ENCODE peak calls at places on chromosomes 13 and 19, in six cellular contexts. E, Y, Z, K, H and C are unnamed samples.

GRCh38 chr13:75258159-75258782 is 223.7 kb downstream of the TBC1D4 start:
- DNase-seq in E (no peak), Y (peak), Z (no peak), K (peak), H (no peak), C (peak)

GRCh38 chr13:57631607-57632275 is at the start of gene PCDH17:
- DNase-seq in E (peak), Y (peak), Z (no peak), K (peak), H (no peak), C (no peak)

GRCh38 chr19:18156841-18157464 is 4.0 kb downstream of the PIK3R2 start:
- DNase-seq in E (peak), Y (peak), Z (no peak), K (peak), H (no peak), C (peak)

GRCh38 chr13:75250526-75251183 is 231.3 kb downstream of the TBC1D4 start:
- DNase-seq in E (peak), Y (no peak), Z (no peak), K (peak), H (no peak), C (peak)

GRCh38 chr19:912181-913079 is 589 bp downstream of the R3HDM4 start:
- DNase-seq in E (no peak), Y (no peak), Z (no peak), K (peak), H (peak), C (no peak)

GRCh38 chr13:43360196-43360595 is 336.8 kb downstream of the DNAJC15 start:
- DNase-seq in E (no peak), Y (no peak), Z (no peak), K (no peak), H (no peak), C (no peak)

GRCh38 chr13:20191902-20192469 is 752 bp downstream of the GJB2 start:
- DNase-seq in E (no peak), Y (no peak), Z (no peak), K (no peak), H (no peak), C (peak)

GRCh38 chr19:9474975-9475374 is 23.4 kb downstream of the ZNF560 start:
- DNase-seq in E (no peak), Y (no peak), Z (no peak), K (no peak), H (no peak), C (no peak)

GRCh38 chr13:62846302-62846701 is 1430.7 kb upstream of the PCDH20 start:
- DNase-seq in E (no peak), Y (no peak), Z (no peak), K (peak), H (no peak), C (no peak)

GRCh38 chr13:43167058-43167457 is 143.7 kb downstream of the DNAJC15 start:
- DNase-seq in E (no peak), Y (no peak), Z (no peak), K (no peak), H (no peak), C (no peak)

GRCh38 chr19:13208131-13208963 is 58.1 kb downstream of the IER2 start:
- DNase-seq in E (peak), Y (no peak), Z (no peak), K (peak), H (peak), C (no peak)

GRCh38 chr13:30520571-30520970 is 54.8 kb upstream of the HMGB1 start:
- DNase-seq in E (no peak), Y (no peak), Z (no peak), K (peak), H (no peak), C (peak)

GRCh38 chr19:48145596-48146254 is 24.4 kb downstream of the LIG1 start:
- DNase-seq in E (no peak), Y (no peak), Z (no peak), K (no peak), H (no peak), C (no peak)

GRCh38 chr13:51848674-51849073 is 3.7 kb upstream of the TMEM272 start:
- DNase-seq in E (no peak), Y (no peak), Z (peak), K (no peak), H (no peak), C (no peak)

GRCh38 chr19:23273594-23274412 is 23.6 kb upstream of the ZNF724 start:
- DNase-seq in E (peak), Y (peak), Z (peak), K (peak), H (peak), C (peak)

GRCh38 chr19:30696514-30696913 is 324.3 kb downstream of the ZNF536 start:
- DNase-seq in E (no peak), Y (no peak), Z (no peak), K (no peak), H (no peak), C (no peak)

GRCh38 chr19:1648156-1648925 is 4.1 kb downstream of the TCF3 start:
- DNase-seq in E (no peak), Y (no peak), Z (no peak), K (no peak), H (no peak), C (no peak)

GRCh38 chr13:64529874-64530485 is 2700.2 kb downstream of the PCDH9 start:
- DNase-seq in E (no peak), Y (no peak), Z (no peak), K (peak), H (no peak), C (no peak)